ENCODE peak calls at places on chromosomes 11 and 22, in nine cellular contexts. One of them, this sample, is unnamed.

GRCh38 chr22:48943567-48944432 is 883.9 kb downstream of the BRD1 start:
- DNase-seq in SK-N-SH: peak
- DNase-seq in MM.1S: no peak
- DNase-seq in HCT116: no peak
- DNase-seq in GM23338: no peak
- DNase-seq in hepatocyte: peak
- DNase-seq in GM23248: peak
- DNase-seq in neural progenitor cell: peak
- DNase-seq in OCI-LY7: peak
- DNase-seq in this sample: peak

GRCh38 chr11:33461726-33462125 is 204.5 kb downstream of the HIPK3 start:
- DNase-seq in OCI-LY7: no peak
- DNase-seq in GM23338: no peak
- DNase-seq in neural progenitor cell: no peak
- DNase-seq in SK-N-SH: no peak
- DNase-seq in MM.1S: no peak
- DNase-seq in HCT116: no peak
- DNase-seq in hepatocyte: no peak
- DNase-seq in GM23248: peak
- DNase-seq in this sample: no peak

GRCh38 chr11:57787920-57788716 is 26.5 kb downstream of the CTNND1 start:
- DNase-seq in MM.1S: no peak
- DNase-seq in GM23338: peak
- DNase-seq in OCI-LY7: no peak
- DNase-seq in GM23248: no peak
- DNase-seq in HCT116: no peak
- DNase-seq in hepatocyte: no peak
- DNase-seq in SK-N-SH: no peak
- DNase-seq in neural progenitor cell: peak
- DNase-seq in this sample: no peak

GRCh38 chr11:29025001-29025400 is 916.8 kb downstream of the METTL15 start:
- DNase-seq in hepatocyte: no peak
- DNase-seq in neural progenitor cell: no peak
- DNase-seq in HCT116: no peak
- DNase-seq in GM23248: peak
- DNase-seq in GM23338: no peak
- DNase-seq in SK-N-SH: no peak
- DNase-seq in OCI-LY7: no peak
- DNase-seq in MM.1S: no peak
- DNase-seq in this sample: no peak

GRCh38 chr11:67458266-67458665 is 3.1 kb downstream of the CABP4 start:
- DNase-seq in hepatocyte: no peak
- DNase-seq in neural progenitor cell: no peak
- DNase-seq in MM.1S: no peak
- DNase-seq in GM23248: no peak
- DNase-seq in GM23338: no peak
- DNase-seq in OCI-LY7: no peak
- DNase-seq in SK-N-SH: no peak
- DNase-seq in HCT116: no peak
- DNase-seq in this sample: no peak

GRCh38 chr11:369336-370018 is at the start of gene B4GALNT4:
- DNase-seq in GM23338: peak
- DNase-seq in HCT116: no peak
- DNase-seq in hepatocyte: peak
- DNase-seq in OCI-LY7: no peak
- DNase-seq in neural progenitor cell: peak
- DNase-seq in GM23248: peak
- DNase-seq in MM.1S: no peak
- DNase-seq in SK-N-SH: peak
- DNase-seq in this sample: peak

GRCh38 chr11:65205602-65205967 is 23.9 kb downstream of the CAPN1 start:
- DNase-seq in OCI-LY7: no peak
- DNase-seq in hepatocyte: no peak
- DNase-seq in GM23338: no peak
- DNase-seq in GM23248: no peak
- DNase-seq in MM.1S: no peak
- DNase-seq in HCT116: no peak
- DNase-seq in neural progenitor cell: no peak
- DNase-seq in SK-N-SH: no peak
- DNase-seq in this sample: no peak

GRCh38 chr11:60658409-60658808 is 41.0 kb upstream of the MS4A8 start:
- DNase-seq in hepatocyte: peak
- DNase-seq in HCT116: no peak
- DNase-seq in SK-N-SH: no peak
- DNase-seq in OCI-LY7: no peak
- DNase-seq in MM.1S: no peak
- DNase-seq in GM23338: no peak
- DNase-seq in GM23248: no peak
- DNase-seq in neural progenitor cell: no peak
- DNase-seq in this sample: peak

GRCh38 chr11:31240340-31240904 is 129.1 kb downstream of the DCDC1 start:
- DNase-seq in GM23338: peak
- DNase-seq in neural progenitor cell: peak
- DNase-seq in GM23248: peak
- DNase-seq in OCI-LY7: peak
- DNase-seq in hepatocyte: peak
- DNase-seq in SK-N-SH: peak
- DNase-seq in HCT116: peak
- DNase-seq in MM.1S: peak
- DNase-seq in this sample: peak

GRCh38 chr22:24027991-24028390 is 16.9 kb downstream of the CABIN1 start:
- DNase-seq in MM.1S: no peak
- DNase-seq in GM23338: no peak
- DNase-seq in OCI-LY7: no peak
- DNase-seq in hepatocyte: no peak
- DNase-seq in SK-N-SH: no peak
- DNase-seq in HCT116: no peak
- DNase-seq in GM23248: no peak
- DNase-seq in neural progenitor cell: no peak
- DNase-seq in this sample: no peak

GRCh38 chr22:31106651-31107205 is 640 bp downstream of the SELENOM start:
- DNase-seq in hepatocyte: no peak
- DNase-seq in HCT116: no peak
- DNase-seq in MM.1S: no peak
- DNase-seq in SK-N-SH: no peak
- DNase-seq in GM23338: peak
- DNase-seq in OCI-LY7: no peak
- DNase-seq in GM23248: peak
- DNase-seq in neural progenitor cell: no peak
- DNase-seq in this sample: no peak

GRCh38 chr22:36977401-36977861 is 41.8 kb downstream of the TST start:
- DNase-seq in hepatocyte: peak
- DNase-seq in MM.1S: peak
- DNase-seq in SK-N-SH: peak
- DNase-seq in OCI-LY7: peak
- DNase-seq in GM23338: peak
- DNase-seq in HCT116: no peak
- DNase-seq in GM23248: peak
- DNase-seq in neural progenitor cell: peak
- DNase-seq in this sample: peak

GRCh38 chr11:104873252-104873651 is 25.0 kb downstream of the CASP12 start:
- DNase-seq in SK-N-SH: no peak
- DNase-seq in OCI-LY7: peak
- DNase-seq in hepatocyte: no peak
- DNase-seq in MM.1S: no peak
- DNase-seq in GM23338: peak
- DNase-seq in GM23248: no peak
- DNase-seq in neural progenitor cell: no peak
- DNase-seq in HCT116: no peak
- DNase-seq in this sample: no peak

GRCh38 chr11:48154162-48154561 is 62.4 kb upstream of the OR4B1 start:
- DNase-seq in GM23338: no peak
- DNase-seq in SK-N-SH: no peak
- DNase-seq in OCI-LY7: no peak
- DNase-seq in GM23248: peak
- DNase-seq in hepatocyte: no peak
- DNase-seq in HCT116: no peak
- DNase-seq in MM.1S: no peak
- DNase-seq in neural progenitor cell: no peak
- DNase-seq in this sample: peak

GRCh38 chr11:133840479-133840941 is 4.8 kb downstream of the SPATA19 start:
- DNase-seq in MM.1S: no peak
- DNase-seq in HCT116: no peak
- DNase-seq in neural progenitor cell: no peak
- DNase-seq in hepatocyte: no peak
- DNase-seq in OCI-LY7: no peak
- DNase-seq in GM23248: no peak
- DNase-seq in GM23338: no peak
- DNase-seq in SK-N-SH: no peak
- DNase-seq in this sample: no peak

GRCh38 chr11:89405629-89406028 is 85.5 kb downstream of the NOX4 start:
- DNase-seq in neural progenitor cell: peak
- DNase-seq in OCI-LY7: no peak
- DNase-seq in hepatocyte: no peak
- DNase-seq in HCT116: peak
- DNase-seq in GM23338: peak
- DNase-seq in SK-N-SH: no peak
- DNase-seq in MM.1S: peak
- DNase-seq in GM23248: peak
- DNase-seq in this sample: peak

GRCh38 chr11:116513894-116514293 is 258.9 kb downstream of the BUD13 start:
- DNase-seq in hepatocyte: peak
- DNase-seq in GM23248: peak
- DNase-seq in MM.1S: peak
- DNase-seq in neural progenitor cell: peak
- DNase-seq in SK-N-SH: no peak
- DNase-seq in OCI-LY7: no peak
- DNase-seq in HCT116: peak
- DNase-seq in GM23338: peak
- DNase-seq in this sample: peak

GRCh38 chr11:88353835-88354496 is 16.4 kb upstream of the CTSC start:
- DNase-seq in GM23338: no peak
- DNase-seq in GM23248: no peak
- DNase-seq in OCI-LY7: no peak
- DNase-seq in HCT116: no peak
- DNase-seq in SK-N-SH: no peak
- DNase-seq in neural progenitor cell: no peak
- DNase-seq in hepatocyte: no peak
- DNase-seq in MM.1S: no peak
- DNase-seq in this sample: no peak

GRCh38 chr22:43007519-43008102 is 7.3 kb downstream of the PACSIN2 start:
- DNase-seq in OCI-LY7: peak
- DNase-seq in HCT116: no peak
- DNase-seq in neural progenitor cell: no peak
- DNase-seq in SK-N-SH: no peak
- DNase-seq in hepatocyte: peak
- DNase-seq in GM23338: no peak
- DNase-seq in GM23248: peak
- DNase-seq in MM.1S: no peak
- DNase-seq in this sample: no peak

GRCh38 chr11:134691985-134692384 is 279.9 kb upstream of the B3GAT1 start:
- DNase-seq in hepatocyte: no peak
- DNase-seq in SK-N-SH: no peak
- DNase-seq in OCI-LY7: no peak
- DNase-seq in HCT116: no peak
- DNase-seq in neural progenitor cell: no peak
- DNase-seq in MM.1S: no peak
- DNase-seq in GM23338: no peak
- DNase-seq in GM23248: peak
- DNase-seq in this sample: peak

GRCh38 chr11:128837627-128838026 is 29.5 kb downstream of the KCNJ1 start:
- DNase-seq in MM.1S: no peak
- DNase-seq in neural progenitor cell: no peak
- DNase-seq in HCT116: no peak
- DNase-seq in SK-N-SH: no peak
- DNase-seq in hepatocyte: no peak
- DNase-seq in GM23338: no peak
- DNase-seq in GM23248: no peak
- DNase-seq in OCI-LY7: peak
- DNase-seq in this sample: no peak

GRCh38 chr22:46131151-46131587 is 19.2 kb upstream of the PPARA start:
- DNase-seq in HCT116: no peak
- DNase-seq in GM23248: no peak
- DNase-seq in hepatocyte: no peak
- DNase-seq in MM.1S: no peak
- DNase-seq in OCI-LY7: no peak
- DNase-seq in neural progenitor cell: peak
- DNase-seq in GM23338: peak
- DNase-seq in SK-N-SH: peak
- DNase-seq in this sample: no peak
- TF ChIP-seq EZH2phosphoT487 in HCT116: no peak
- TF ChIP-seq EZH2phosphoT487 in GM23248: no peak
- TF ChIP-seq EZH2phosphoT487 in hepatocyte: no peak
- TF ChIP-seq EZH2phosphoT487 in MM.1S: no peak
- TF ChIP-seq EZH2phosphoT487 in OCI-LY7: no peak
- TF ChIP-seq EZH2phosphoT487 in neural progenitor cell: no peak
- TF ChIP-seq EZH2phosphoT487 in GM23338: no peak
- TF ChIP-seq EZH2phosphoT487 in SK-N-SH: no peak
- TF ChIP-seq EZH2phosphoT487 in this sample: no peak

DNA sequence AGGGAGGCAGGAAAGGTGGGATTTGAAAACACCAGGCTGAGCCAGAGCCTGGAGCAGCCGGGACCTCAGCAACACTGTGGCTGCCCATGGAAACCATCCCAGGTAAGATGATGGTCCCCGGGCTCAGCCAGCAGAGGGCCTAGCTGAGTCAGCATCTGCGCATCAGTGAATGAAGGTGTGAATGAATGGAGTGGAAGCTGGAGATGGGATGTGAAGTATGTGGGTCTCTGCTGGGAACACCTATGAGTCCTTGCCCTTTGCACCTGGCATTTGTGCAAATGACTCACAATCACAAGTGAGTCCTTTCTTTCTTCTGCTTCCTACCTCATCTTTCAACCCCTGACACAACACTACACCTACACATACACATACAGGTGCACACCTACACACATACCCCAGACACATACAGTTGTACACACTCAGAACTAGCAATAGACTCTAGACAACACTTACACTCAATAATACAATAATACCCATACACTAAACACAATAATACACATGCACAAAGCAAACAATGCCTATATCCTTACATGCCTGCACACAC is 62.8 kb upstream of the PRDM11 start:
- DNase-seq in GM23338: peak
- DNase-seq in neural progenitor cell: peak
- DNase-seq in OCI-LY7: peak
- DNase-seq in MM.1S: no peak
- DNase-seq in SK-N-SH: no peak
- DNase-seq in GM23248: no peak
- DNase-seq in hepatocyte: peak
- DNase-seq in HCT116: no peak
- DNase-seq in this sample: peak
- TF ChIP-seq EZH2phosphoT487 in GM23338: no peak
- TF ChIP-seq EZH2phosphoT487 in neural progenitor cell: no peak
- TF ChIP-seq EZH2phosphoT487 in OCI-LY7: no peak
- TF ChIP-seq EZH2phosphoT487 in MM.1S: no peak
- TF ChIP-seq EZH2phosphoT487 in SK-N-SH: no peak
- TF ChIP-seq EZH2phosphoT487 in GM23248: no peak
- TF ChIP-seq EZH2phosphoT487 in hepatocyte: no peak
- TF ChIP-seq EZH2phosphoT487 in HCT116: no peak
- TF ChIP-seq EZH2phosphoT487 in this sample: no peak

GRCh38 chr11:127259118-127259517 is 258.5 kb upstream of the KIRREL3 start:
- DNase-seq in SK-N-SH: peak
- DNase-seq in HCT116: no peak
- DNase-seq in neural progenitor cell: no peak
- DNase-seq in hepatocyte: no peak
- DNase-seq in OCI-LY7: no peak
- DNase-seq in MM.1S: no peak
- DNase-seq in GM23338: no peak
- DNase-seq in GM23248: no peak
- DNase-seq in this sample: no peak
- TF ChIP-seq EZH2phosphoT487 in SK-N-SH: no peak
- TF ChIP-seq EZH2phosphoT487 in HCT116: no peak
- TF ChIP-seq EZH2phosphoT487 in neural progenitor cell: no peak
- TF ChIP-seq EZH2phosphoT487 in hepatocyte: no peak
- TF ChIP-seq EZH2phosphoT487 in OCI-LY7: no peak
- TF ChIP-seq EZH2phosphoT487 in MM.1S: no peak
- TF ChIP-seq EZH2phosphoT487 in GM23338: no peak
- TF ChIP-seq EZH2phosphoT487 in GM23248: no peak
- TF ChIP-seq EZH2phosphoT487 in this sample: no peak

GRCh38 chr11:2303627-2304155 is 1.9 kb downstream of the TSPAN32 start:
- DNase-seq in GM23248: no peak
- DNase-seq in neural progenitor cell: no peak
- DNase-seq in GM23338: no peak
- DNase-seq in MM.1S: no peak
- DNase-seq in SK-N-SH: peak
- DNase-seq in HCT116: no peak
- DNase-seq in OCI-LY7: no peak
- DNase-seq in hepatocyte: peak
- DNase-seq in this sample: no peak
- TF ChIP-seq EZH2phosphoT487 in GM23248: no peak
- TF ChIP-seq EZH2phosphoT487 in neural progenitor cell: no peak
- TF ChIP-seq EZH2phosphoT487 in GM23338: no peak
- TF ChIP-seq EZH2phosphoT487 in MM.1S: no peak
- TF ChIP-seq EZH2phosphoT487 in SK-N-SH: no peak
- TF ChIP-seq EZH2phosphoT487 in HCT116: no peak
- TF ChIP-seq EZH2phosphoT487 in OCI-LY7: no peak
- TF ChIP-seq EZH2phosphoT487 in hepatocyte: no peak
- TF ChIP-seq EZH2phosphoT487 in this sample: no peak